ENCODE peak calls at places on chromosomes 4 and X, in five cellular contexts. P is PC-3, C is endothelial cell of umbilical vein, N is GM12878, Z is hepatocyte. H is an unnamed sample.

GRCh38 chr4:2798399-2799301 is 5.8 kb downstream of the SH3BP2 start:
- DNase-seq in P (no peak), C (peak), N (no peak), Z (no peak), H (no peak)

GRCh38 chr4:53654300-53654758 is 63.0 kb upstream of the LNX1 start:
- DNase-seq in P (peak), C (no peak), N (peak), Z (no peak), H (no peak)

GRCh38 chr4:87031946-87032345 is 97.1 kb downstream of the AFF1 start:
- DNase-seq in P (no peak), C (peak), N (no peak), Z (no peak), H (no peak)

GRCh38 chr4:184792950-184793555 is 32.7 kb downstream of the ACSL1 start:
- DNase-seq in P (peak), C (peak), N (no peak), Z (peak), H (peak)

GRCh38 chr4:70715097-70715496 is 6.7 kb upstream of the RUFY3 start:
- DNase-seq in P (no peak), C (no peak), N (no peak), Z (no peak), H (no peak)

GRCh38 chr4:118883861-118884260 is 4.8 kb upstream of the SYNPO2 start:
- DNase-seq in P (peak), C (no peak), N (no peak), Z (no peak), H (no peak)

GRCh38 chr4:39716356-39716755 is 18.4 kb downstream of the UBE2K start:
- DNase-seq in P (no peak), C (no peak), N (no peak), Z (no peak), H (no peak)

GRCh38 chr4:110480741-110481271 is 4.9 kb downstream of the ENPEP start:
- DNase-seq in P (no peak), C (no peak), N (no peak), Z (no peak), H (no peak)

GRCh38 chrX:46317158-46317557 is 228.1 kb downstream of the ZNF674 start:
- DNase-seq in P (peak), C (peak), N (no peak), Z (no peak), H (peak)

GRCh38 chr4:40185830-40186664 is 10.8 kb upstream of the RHOH start:
- DNase-seq in P (no peak), C (no peak), N (peak), Z (no peak), H (peak)

GRCh38 chrX:97399400-97399799 is 515.7 kb downstream of the RPA4 start:
- DNase-seq in P (peak), C (peak), N (peak), Z (no peak), H (no peak)

GRCh38 chrX:129779747-129780146 is at the start of gene SASH3:
- DNase-seq in P (no peak), C (no peak), N (no peak), Z (no peak), H (no peak)

GRCh38 chr4:73731968-73732610 is 8.3 kb upstream of the CXCL8 start:
- DNase-seq in P (peak), C (no peak), N (no peak), Z (no peak), H (no peak)

GRCh38 chrX:66064261-66064660 is 24.4 kb upstream of the VSIG4 start:
- DNase-seq in P (no peak), C (no peak), N (no peak), Z (no peak), H (no peak)

GRCh38 chr4:136750898-136751297 is 781.4 kb downstream of the PCDH18 start:
- DNase-seq in P (no peak), C (no peak), N (no peak), Z (no peak), H (no peak)

DNA sequence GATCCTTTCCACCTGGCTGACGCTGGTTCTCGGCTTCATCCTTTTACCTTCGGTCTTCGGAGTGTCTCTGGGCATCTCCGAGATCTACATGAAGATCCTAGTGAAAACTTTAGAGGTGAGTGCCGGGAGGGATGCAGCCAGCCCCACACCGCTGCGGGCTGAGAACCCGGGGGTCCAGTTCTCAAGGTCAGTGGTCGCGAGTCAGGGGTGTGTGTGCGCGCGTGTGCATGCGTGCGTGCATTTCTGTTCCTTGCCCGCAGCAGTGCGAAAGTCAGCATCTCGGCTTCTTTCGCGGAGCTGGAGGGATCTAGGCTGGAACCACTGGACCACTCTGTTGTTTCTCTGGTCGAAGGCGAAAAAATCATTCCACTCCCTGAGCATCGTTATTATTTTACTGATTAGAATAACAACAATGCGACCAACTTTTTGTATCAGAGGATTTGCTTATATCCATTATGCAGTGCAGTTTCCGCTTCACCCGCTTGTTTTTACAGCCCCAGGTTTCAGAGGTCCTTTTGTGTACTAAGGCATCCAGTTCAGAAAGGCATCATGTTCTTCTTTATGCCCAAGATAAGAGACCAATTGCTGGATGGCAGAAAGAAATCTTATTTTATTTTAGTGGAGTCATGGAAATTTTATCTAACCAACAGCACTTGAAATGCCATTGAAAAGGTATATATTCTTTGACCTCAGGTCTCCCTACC is 893 bp downstream of the GPAT3 start:
- DNase-seq in P (no peak), C (no peak), N (no peak), Z (no peak), H (no peak)
- TF ChIP-seq EZH2 in P (no peak), C (no peak), N (no peak), Z (no peak), H (no peak)

GRCh38 chr4:7192252-7193039 is at the start of gene SORCS2:
- DNase-seq in P (peak), C (peak), N (no peak), Z (peak), H (peak)
- TF ChIP-seq EZH2 in P (no peak), C (no peak), N (no peak), Z (no peak), H (no peak)

GRCh38 chrX:20149326-20149725 is 7.7 kb upstream of the EIF1AX start:
- DNase-seq in P (no peak), C (no peak), N (no peak), Z (no peak), H (no peak)
- TF ChIP-seq EZH2 in P (no peak), C (no peak), N (no peak), Z (no peak), H (no peak)

GRCh38 chr4:38684271-38684670 is 20.3 kb downstream of the KLF3 start:
- DNase-seq in P (no peak), C (no peak), N (no peak), Z (no peak), H (no peak)

GRCh38 chr4:38686682-38687081 is 22.7 kb downstream of the KLF3 start:
- DNase-seq in P (no peak), C (no peak), N (no peak), Z (no peak), H (no peak)

GRCh38 chr4:38687571-38688011 is 23.6 kb downstream of the KLF3 start:
- DNase-seq in P (peak), C (peak), N (no peak), Z (no peak), H (no peak)

GRCh38 chr4:38683265-38683664 is 19.3 kb downstream of the KLF3 start:
- DNase-seq in P (no peak), C (no peak), N (no peak), Z (no peak), H (no peak)

DNA sequence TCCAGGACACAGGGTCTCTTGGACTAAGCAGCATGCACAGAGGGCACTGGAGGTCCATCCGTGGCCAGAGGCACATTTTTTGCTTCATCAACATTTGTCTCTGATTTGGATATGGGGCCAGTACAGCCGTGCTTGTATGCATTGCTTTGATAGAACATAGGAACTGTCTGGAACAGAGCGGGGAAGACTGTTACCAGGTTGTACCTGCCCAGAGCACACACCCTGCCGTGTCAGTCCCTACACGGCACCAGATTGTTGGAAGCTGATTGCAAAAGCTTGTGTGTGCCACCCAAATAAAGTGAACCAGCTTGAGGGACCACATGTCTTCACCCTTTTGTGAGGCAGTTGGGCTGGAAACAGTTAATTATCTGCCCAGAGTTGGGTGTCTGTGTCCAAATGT is 21.0 kb downstream of the KLF3 start:
- DNase-seq in P (no peak), C (no peak), N (no peak), Z (no peak), H (no peak)
- TF ChIP-seq EZH2 in P (no peak), C (no peak), N (no peak), Z (no peak), H (no peak)

DNA sequence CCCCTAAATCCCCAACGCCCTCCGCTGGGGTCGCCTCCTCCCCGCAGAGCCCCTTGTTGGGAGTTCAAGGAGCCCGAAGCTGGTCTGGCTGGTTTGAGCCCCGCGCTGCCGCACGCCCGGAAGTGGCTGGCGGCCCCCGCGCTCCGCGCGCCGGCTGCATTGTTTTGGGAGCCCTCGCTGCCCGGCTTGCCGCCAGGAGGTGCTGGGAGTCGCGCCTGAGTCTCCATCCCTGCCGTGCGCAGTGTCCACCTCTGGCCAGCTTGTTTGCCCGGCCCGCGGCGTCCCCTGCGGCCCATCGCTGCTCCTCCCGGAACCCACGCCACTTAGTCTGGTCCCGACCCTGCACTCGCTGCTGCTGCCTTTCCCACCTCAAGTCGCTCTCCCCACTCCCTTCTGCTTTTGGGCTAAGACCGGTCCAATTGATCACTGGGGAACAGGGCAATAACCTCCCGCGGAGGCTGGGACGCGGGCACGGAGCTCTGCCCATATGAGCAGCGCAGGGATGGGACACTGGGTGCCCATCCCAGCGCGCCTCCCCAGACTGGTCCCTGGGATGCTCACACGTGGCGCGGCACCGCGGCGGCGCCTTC is 2.2 kb upstream of the SFRP2 start:
- DNase-seq in P (no peak), C (no peak), N (no peak), Z (peak), H (no peak)
- TF ChIP-seq EZH2 in P (no peak), C (no peak), N (no peak), Z (no peak), H (no peak)

GRCh38 chr4:173519130-173520101 is 10.6 kb downstream of the HAND2 start:
- DNase-seq in P (no peak), C (no peak), N (no peak), Z (peak), H (no peak)

GRCh38 chr4:173520921-173521473 is 9.0 kb downstream of the HAND2 start:
- DNase-seq in P (no peak), C (no peak), N (no peak), Z (no peak), H (no peak)

GRCh38 chr4:173517781-173518371 is 12.2 kb downstream of the HAND2 start:
- DNase-seq in P (no peak), C (no peak), N (no peak), Z (peak), H (no peak)

GRCh38 chr4:173516621-173517612 is 13.1 kb downstream of the HAND2 start:
- DNase-seq in P (no peak), C (no peak), N (no peak), Z (peak), H (no peak)

GRCh38 chr4:173518419-173519102 is 11.5 kb downstream of the HAND2 start:
- DNase-seq in P (no peak), C (no peak), N (no peak), Z (peak), H (no peak)
- TF ChIP-seq EZH2 in P (no peak), C (peak), N (no peak), Z (no peak), H (no peak)

GRCh38 chr4:4225915-4226605 is 669 bp downstream of the OTOP1 start:
- DNase-seq in P (no peak), C (no peak), N (no peak), Z (no peak), H (no peak)

GRCh38 chr4:4227510-4228355 is 1.0 kb upstream of the OTOP1 start:
- DNase-seq in P (no peak), C (no peak), N (no peak), Z (no peak), H (no peak)

GRCh38 chr4:4228356-4228668 is 1.6 kb upstream of the OTOP1 start:
- DNase-seq in P (no peak), C (no peak), N (no peak), Z (no peak), H (no peak)

GRCh38 chr4:4226606-4227438 is at the start of gene OTOP1:
- DNase-seq in P (no peak), C (no peak), N (no peak), Z (no peak), H (no peak)
- TF ChIP-seq EZH2 in P (no peak), C (peak), N (no peak), Z (no peak), H (peak)